ENCODE peak calls at places on chromosome 21, in five cellular contexts. R is breast epithelium, F is HL-60, H is AG09309, N is fibroblast of pulmonary artery. Z is an unnamed sample.

GRCh38 chr21:37073417-37074194 is 552 bp downstream of the TTC3 start:
- DNase-seq in R (peak), F (peak), H (no peak), N (peak), Z (peak)

GRCh38 chr21:17668479-17668878 is 55.8 kb upstream of the BTG3 start:
- DNase-seq in R (no peak), F (no peak), H (no peak), N (no peak), Z (no peak)

GRCh38 chr21:30340714-30341573 is 3.5 kb upstream of the KRTAP27-1 start:
- DNase-seq in R (no peak), F (no peak), H (no peak), N (peak), Z (peak)

GRCh38 chr21:46662765-46663500 is 27.5 kb downstream of the PRMT2 start:
- DNase-seq in R (no peak), F (no peak), H (no peak), N (no peak), Z (no peak)

GRCh38 chr21:42503711-42504110 is 7.7 kb upstream of the RSPH1 start:
- DNase-seq in R (no peak), F (no peak), H (no peak), N (no peak), Z (no peak)

GRCh38 chr21:41744028-41744940 is 22.6 kb downstream of the RIPK4 start:
- DNase-seq in R (no peak), F (no peak), H (no peak), N (no peak), Z (no peak)

GRCh38 chr21:42120056-42120903 is 49.2 kb downstream of the UMODL1 start:
- DNase-seq in R (no peak), F (no peak), H (no peak), N (no peak), Z (no peak)

GRCh38 chr21:38661296-38662223 is 144.2 kb upstream of the ETS2 start:
- DNase-seq in R (no peak), F (peak), H (no peak), N (peak), Z (peak)

DNA sequence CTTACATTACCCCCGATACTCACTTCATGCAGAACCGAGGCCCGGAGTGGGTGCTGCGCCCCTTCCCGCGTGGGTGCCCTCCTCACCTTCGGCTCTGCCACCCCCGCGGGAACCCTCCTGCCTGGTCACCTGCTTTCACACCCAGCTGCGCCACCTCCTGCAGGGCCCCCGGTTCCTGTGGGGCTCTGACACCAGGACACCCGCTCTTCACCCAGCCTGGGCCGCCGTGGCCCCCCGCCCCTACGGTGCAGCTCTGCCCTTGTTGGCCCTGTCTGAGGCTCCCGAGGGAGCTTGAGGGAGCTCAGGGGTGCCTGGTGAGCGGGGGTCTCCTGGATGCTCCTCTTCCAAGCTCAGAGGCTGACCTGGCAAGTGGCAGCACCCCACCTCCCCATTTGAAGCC is 19.0 kb downstream of the RRP1 start:
- DNase-seq in R (no peak), F (no peak), H (no peak), N (no peak), Z (no peak)
- TF ChIP-seq CTCF in R (no peak), F (no peak), H (no peak), N (no peak), Z (no peak)

GRCh38 chr21:33896691-33897090 is 18.9 kb downstream of the ATP5PO start:
- DNase-seq in R (no peak), F (no peak), H (no peak), N (no peak), Z (no peak)

GRCh38 chr21:33893917-33894316 is 21.7 kb downstream of the ATP5PO start:
- DNase-seq in R (no peak), F (no peak), H (no peak), N (no peak), Z (no peak)

GRCh38 chr21:33895356-33895755 is 20.2 kb downstream of the ATP5PO start:
- DNase-seq in R (no peak), F (no peak), H (no peak), N (no peak), Z (no peak)

GRCh38 chr21:33892853-33893252 is 22.8 kb downstream of the ATP5PO start:
- DNase-seq in R (no peak), F (no peak), H (no peak), N (no peak), Z (no peak)

GRCh38 chr21:33894736-33895288 is 20.8 kb downstream of the ATP5PO start:
- DNase-seq in R (peak), F (peak), H (peak), N (peak), Z (peak)
- H3K4me3 ChIP-seq in R (peak), F (no peak), H (peak), N (peak), Z (peak)

GRCh38 chr21:43979654-43980053 is 32.5 kb upstream of the TRAPPC10 start:
- DNase-seq in R (no peak), F (no peak), H (no peak), N (no peak), Z (no peak)
- TF ChIP-seq CTCF in R (no peak), F (no peak), H (peak), N (peak), Z (peak)

GRCh38 chr21:45441431-45442255 is 36.7 kb downstream of the COL18A1 start:
- DNase-seq in R (no peak), F (no peak), H (no peak), N (no peak), Z (no peak)

GRCh38 chr21:45438391-45439145 is 33.6 kb downstream of the COL18A1 start:
- DNase-seq in R (no peak), F (no peak), H (no peak), N (no peak), Z (no peak)

GRCh38 chr21:45439901-45440461 is 35.0 kb downstream of the COL18A1 start:
- DNase-seq in R (no peak), F (no peak), H (no peak), N (no peak), Z (no peak)

GRCh38 chr21:45440736-45441350 is 35.9 kb downstream of the COL18A1 start:
- DNase-seq in R (no peak), F (no peak), H (no peak), N (no peak), Z (no peak)

GRCh38 chr21:45439171-45439872 is 34.4 kb downstream of the COL18A1 start:
- DNase-seq in R (peak), F (peak), H (peak), N (peak), Z (peak)
- H3K4me3 ChIP-seq in R (peak), F (peak), H (peak), N (peak), Z (peak)

GRCh38 chr21:27362249-27362648 is 395.4 kb upstream of the ADAMTS5 start:
- DNase-seq in R (no peak), F (no peak), H (no peak), N (no peak), Z (no peak)
- TF ChIP-seq CTCF in R (no peak), F (no peak), H (peak), N (peak), Z (peak)

DNA sequence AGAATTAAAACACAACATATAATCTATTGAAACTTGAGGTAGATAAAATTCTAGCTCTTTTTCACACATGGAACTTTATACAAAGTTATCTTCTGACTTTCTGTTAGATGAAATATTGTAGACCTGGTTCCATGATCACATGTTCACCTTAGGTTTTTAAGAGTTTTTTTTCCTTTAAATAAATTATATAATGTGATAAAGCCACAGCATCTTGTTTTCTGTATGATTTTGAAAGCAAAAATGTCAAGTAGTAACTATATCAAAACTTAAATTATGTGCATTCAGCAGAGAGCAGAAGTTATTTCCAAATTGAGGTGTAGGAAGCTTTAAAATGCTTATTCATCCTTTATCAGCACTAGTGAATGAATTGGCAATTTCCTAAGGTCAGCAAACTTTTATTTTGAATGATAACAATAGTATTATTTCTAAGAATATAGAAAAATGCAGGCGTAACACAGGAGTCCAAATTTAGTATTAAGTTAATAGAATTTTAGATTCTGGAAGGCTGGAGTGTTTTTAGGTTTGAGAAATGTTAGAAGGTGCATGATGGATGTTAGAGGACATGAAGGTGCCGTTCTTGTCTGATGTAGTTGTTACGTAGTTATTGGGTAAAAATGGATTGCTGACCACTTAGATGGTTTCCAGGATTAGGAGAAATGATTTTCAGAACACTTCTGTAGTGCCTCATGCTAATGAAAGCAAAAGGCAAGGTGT is 17.5 kb downstream of the BACH1 start:
- DNase-seq in R (no peak), F (no peak), H (no peak), N (no peak), Z (no peak)
- H3K4me3 ChIP-seq in R (no peak), F (no peak), H (no peak), N (no peak), Z (no peak)

Z was measured in fibroblast of villous mesenchyme.